ENCODE peak calls at places on chromosomes 1 and 21, in six cellular contexts. G is lower leg skin, Z is fibroblast of pulmonary artery, E is brain microvascular endothelial cell, D is T-helper 2 cell, C is left cardiac atrium. M is an unnamed sample.

GRCh38 chr1:8465692-8466091 is 147.8 kb downstream of the SLC45A1 start:
- DNase-seq in D (no peak), Z (no peak), E (no peak), C (no peak), G (no peak), M (no peak)

GRCh38 chr1:189654906-189655305 is 822.8 kb downstream of the BRINP3 start:
- DNase-seq in G (no peak), C (no peak), Z (peak), E (no peak), D (no peak), M (no peak)

GRCh38 chr1:33255347-33256311 is 663 bp upstream of the ZNF362 start:
- DNase-seq in D (no peak), Z (peak), C (peak), G (peak), E (peak), M (peak)

GRCh38 chr1:116769561-116769977 is 15.3 kb downstream of the CD2 start:
- DNase-seq in C (no peak), D (no peak), Z (peak), G (no peak), E (peak), M (peak)

GRCh38 chr1:21232044-21232443 is 55.3 kb upstream of the EIF4G3 start:
- DNase-seq in Z (peak), C (no peak), G (peak), E (peak), D (no peak), M (peak)

GRCh38 chr1:89322402-89322801 is 41.5 kb upstream of the GBP6 start:
- DNase-seq in D (no peak), G (no peak), C (no peak), E (no peak), Z (peak), M (no peak)

GRCh38 chr1:94702440-94702810 is 117.7 kb upstream of the SLC44A3 start:
- DNase-seq in C (no peak), D (no peak), E (no peak), G (peak), Z (peak), M (no peak)

GRCh38 chr1:161816201-161816600 is 50.1 kb downstream of the ATF6 start:
- DNase-seq in G (no peak), Z (peak), C (no peak), E (peak), D (no peak), M (peak)

GRCh38 chr1:159881930-159882839 is 17.8 kb downstream of the CFAP45 start:
- DNase-seq in G (peak), C (peak), Z (peak), D (no peak), E (peak), M (peak)

GRCh38 chr1:62092126-62092525 is 102.5 kb upstream of the L1TD1 start:
- DNase-seq in E (no peak), Z (no peak), C (no peak), D (no peak), G (no peak), M (no peak)

GRCh38 chr1:115477071-115477470 is 139.0 kb upstream of the NGF start:
- DNase-seq in D (no peak), C (no peak), E (no peak), G (no peak), Z (no peak), M (no peak)

GRCh38 chr1:38789498-38790169 is 69.9 kb downstream of the RRAGC start:
- DNase-seq in G (no peak), D (no peak), E (no peak), C (no peak), Z (no peak), M (no peak)

GRCh38 chr1:243510928-243511327 is 255.1 kb downstream of the SDCCAG8 start:
- DNase-seq in D (no peak), E (no peak), C (no peak), Z (no peak), G (no peak), M (no peak)

GRCh38 chr1:155192346-155193274 is 15.1 kb downstream of the THBS3 start:
- DNase-seq in Z (no peak), C (peak), D (no peak), E (no peak), G (peak), M (peak)

GRCh38 chr1:10508511-10508951 is 33.8 kb downstream of the PEX14 start:
- DNase-seq in E (no peak), Z (no peak), C (no peak), G (no peak), D (no peak), M (no peak)

GRCh38 chr1:209884665-209885117 is 53.3 kb upstream of the SYT14 start:
- DNase-seq in Z (peak), E (peak), D (no peak), G (peak), C (peak), M (peak)

GRCh38 chr1:6547301-6547700 is 7.0 kb downstream of the NOL9 start:
- DNase-seq in D (no peak), Z (peak), C (no peak), E (peak), G (no peak), M (no peak)

GRCh38 chr1:209222826-209223225 is 360.7 kb upstream of the CAMK1G start:
- DNase-seq in C (no peak), Z (no peak), D (no peak), E (no peak), G (no peak), M (no peak)

GRCh38 chr1:183674339-183674738 is 21.2 kb upstream of the APOBEC4 start:
- DNase-seq in E (no peak), C (no peak), G (no peak), Z (peak), D (no peak), M (no peak)

GRCh38 chr1:234592240-234592639 is 17.7 kb downstream of the IRF2BP2 start:
- DNase-seq in D (no peak), C (no peak), E (no peak), Z (no peak), G (no peak), M (no peak)

GRCh38 chr1:237562247-237562823 is 328.4 kb downstream of the ZP4 start:
- DNase-seq in G (no peak), D (no peak), E (peak), C (no peak), Z (peak), M (peak)

GRCh38 chr1:232306269-232306911 is 323.5 kb downstream of the SIPA1L2 start:
- DNase-seq in D (no peak), C (peak), Z (peak), G (no peak), E (peak), M (no peak)

GRCh38 chr1:171652234-171652822 is at the start of gene MYOC:
- DNase-seq in E (no peak), G (no peak), Z (no peak), D (no peak), C (no peak), M (no peak)

GRCh38 chr1:19222979-19223824 is 13.1 kb upstream of the UBR4 start:
- DNase-seq in Z (no peak), C (no peak), D (no peak), E (no peak), G (no peak), M (no peak)

GRCh38 chr1:167820684-167821355 is 93.1 kb downstream of the ADCY10 start:
- DNase-seq in E (no peak), Z (no peak), G (no peak), D (no peak), C (no peak), M (no peak)

GRCh38 chr1:42013881-42014470 is 95.3 kb upstream of the HIVEP3 start:
- DNase-seq in C (no peak), Z (peak), E (no peak), D (no peak), G (peak), M (no peak)

GRCh38 chr21:36630485-36631206 is 68.3 kb upstream of the SIM2 start:
- DNase-seq in Z (peak), D (peak), G (peak), C (peak), E (peak), M (peak)

GRCh38 chr1:207361910-207362309 is 40.4 kb downstream of the CD55 start:
- DNase-seq in C (no peak), D (no peak), Z (no peak), G (no peak), E (no peak), M (no peak)

GRCh38 chr1:26336477-26337205 is 17.3 kb downstream of the CRYBG2 start:
- DNase-seq in C (peak), E (no peak), G (peak), Z (no peak), D (peak), M (no peak)